ENCODE peak calls at places on chromosomes 16 and 17, in ten cellular contexts. One of them, this sample, is unnamed.

GRCh38 chr17:79624658-79625478 is 14.0 kb upstream of the RBFOX3 start:
- DNase-seq in activated CD4-positive, alpha-beta T cell treated with anti-CD3 and anti-CD28 coated beads for 24 hours: no peak
- DNase-seq in endothelial cell: no peak
- DNase-seq in NCI-H1694 treated with DMSO at 0.1 percent for 48 hours: no peak
- DNase-seq in NCI-H2081: no peak
- DNase-seq in CD8-positive, alpha-beta memory T cell: no peak
- DNase-seq in fibroblast of mammary gland: no peak
- DNase-seq in brain microvascular endothelial cell: no peak
- DNase-seq in NCI-H524 treated with DMSO at 0.1 percent for 48 hours: no peak
- DNase-seq in astrocyte of the spinal cord: no peak
- DNase-seq in this sample: no peak

GRCh38 chr16:19716183-19716582 is 1.8 kb downstream of the KNOP1 start:
- DNase-seq in activated CD4-positive, alpha-beta T cell treated with anti-CD3 and anti-CD28 coated beads for 24 hours: no peak
- DNase-seq in endothelial cell: no peak
- DNase-seq in NCI-H1694 treated with DMSO at 0.1 percent for 48 hours: no peak
- DNase-seq in NCI-H2081: no peak
- DNase-seq in CD8-positive, alpha-beta memory T cell: no peak
- DNase-seq in fibroblast of mammary gland: no peak
- DNase-seq in brain microvascular endothelial cell: no peak
- DNase-seq in NCI-H524 treated with DMSO at 0.1 percent for 48 hours: no peak
- DNase-seq in astrocyte of the spinal cord: no peak
- DNase-seq in this sample: no peak

GRCh38 chr16:53429221-53429943 is 4.9 kb upstream of the RBL2 start:
- DNase-seq in activated CD4-positive, alpha-beta T cell treated with anti-CD3 and anti-CD28 coated beads for 24 hours: no peak
- DNase-seq in endothelial cell: no peak
- DNase-seq in NCI-H1694 treated with DMSO at 0.1 percent for 48 hours: peak
- DNase-seq in NCI-H2081: no peak
- DNase-seq in CD8-positive, alpha-beta memory T cell: no peak
- DNase-seq in fibroblast of mammary gland: peak
- DNase-seq in brain microvascular endothelial cell: peak
- DNase-seq in NCI-H524 treated with DMSO at 0.1 percent for 48 hours: no peak
- DNase-seq in astrocyte of the spinal cord: peak
- DNase-seq in this sample: no peak

GRCh38 chr17:8052256-8053252 is 13.7 kb downstream of the ALOX15B start:
- DNase-seq in activated CD4-positive, alpha-beta T cell treated with anti-CD3 and anti-CD28 coated beads for 24 hours: no peak
- DNase-seq in endothelial cell: no peak
- DNase-seq in NCI-H1694 treated with DMSO at 0.1 percent for 48 hours: no peak
- DNase-seq in NCI-H2081: no peak
- DNase-seq in CD8-positive, alpha-beta memory T cell: no peak
- DNase-seq in fibroblast of mammary gland: no peak
- DNase-seq in brain microvascular endothelial cell: no peak
- DNase-seq in NCI-H524 treated with DMSO at 0.1 percent for 48 hours: no peak
- DNase-seq in astrocyte of the spinal cord: no peak
- DNase-seq in this sample: no peak

GRCh38 chr17:82105882-82106696 is 8.1 kb upstream of the FASN start:
- DNase-seq in activated CD4-positive, alpha-beta T cell treated with anti-CD3 and anti-CD28 coated beads for 24 hours: peak
- DNase-seq in endothelial cell: peak
- DNase-seq in NCI-H1694 treated with DMSO at 0.1 percent for 48 hours: peak
- DNase-seq in NCI-H2081: peak
- DNase-seq in CD8-positive, alpha-beta memory T cell: peak
- DNase-seq in fibroblast of mammary gland: no peak
- DNase-seq in brain microvascular endothelial cell: peak
- DNase-seq in NCI-H524 treated with DMSO at 0.1 percent for 48 hours: peak
- DNase-seq in astrocyte of the spinal cord: peak
- DNase-seq in this sample: peak

GRCh38 chr16:89723279-89724250 is 2.2 kb downstream of the ZNF276 start:
- DNase-seq in activated CD4-positive, alpha-beta T cell treated with anti-CD3 and anti-CD28 coated beads for 24 hours: no peak
- DNase-seq in endothelial cell: no peak
- DNase-seq in NCI-H1694 treated with DMSO at 0.1 percent for 48 hours: no peak
- DNase-seq in NCI-H2081: no peak
- DNase-seq in CD8-positive, alpha-beta memory T cell: peak
- DNase-seq in fibroblast of mammary gland: peak
- DNase-seq in brain microvascular endothelial cell: no peak
- DNase-seq in NCI-H524 treated with DMSO at 0.1 percent for 48 hours: no peak
- DNase-seq in astrocyte of the spinal cord: peak
- DNase-seq in this sample: no peak

GRCh38 chr16:10858203-10858602 is 18.8 kb upstream of the CIITA start:
- DNase-seq in activated CD4-positive, alpha-beta T cell treated with anti-CD3 and anti-CD28 coated beads for 24 hours: no peak
- DNase-seq in endothelial cell: no peak
- DNase-seq in NCI-H1694 treated with DMSO at 0.1 percent for 48 hours: no peak
- DNase-seq in NCI-H2081: no peak
- DNase-seq in CD8-positive, alpha-beta memory T cell: no peak
- DNase-seq in fibroblast of mammary gland: no peak
- DNase-seq in brain microvascular endothelial cell: no peak
- DNase-seq in NCI-H524 treated with DMSO at 0.1 percent for 48 hours: no peak
- DNase-seq in astrocyte of the spinal cord: no peak
- DNase-seq in this sample: no peak

GRCh38 chr17:27282054-27282501 is 11.8 kb upstream of the WSB1 start:
- DNase-seq in activated CD4-positive, alpha-beta T cell treated with anti-CD3 and anti-CD28 coated beads for 24 hours: no peak
- DNase-seq in endothelial cell: no peak
- DNase-seq in NCI-H1694 treated with DMSO at 0.1 percent for 48 hours: no peak
- DNase-seq in NCI-H2081: no peak
- DNase-seq in CD8-positive, alpha-beta memory T cell: no peak
- DNase-seq in fibroblast of mammary gland: peak
- DNase-seq in brain microvascular endothelial cell: no peak
- DNase-seq in NCI-H524 treated with DMSO at 0.1 percent for 48 hours: no peak
- DNase-seq in astrocyte of the spinal cord: no peak
- DNase-seq in this sample: no peak

GRCh38 chr16:50858376-50858775 is 116.5 kb downstream of the CYLD start:
- DNase-seq in activated CD4-positive, alpha-beta T cell treated with anti-CD3 and anti-CD28 coated beads for 24 hours: no peak
- DNase-seq in endothelial cell: no peak
- DNase-seq in NCI-H1694 treated with DMSO at 0.1 percent for 48 hours: no peak
- DNase-seq in NCI-H2081: no peak
- DNase-seq in CD8-positive, alpha-beta memory T cell: no peak
- DNase-seq in fibroblast of mammary gland: no peak
- DNase-seq in brain microvascular endothelial cell: no peak
- DNase-seq in NCI-H524 treated with DMSO at 0.1 percent for 48 hours: no peak
- DNase-seq in astrocyte of the spinal cord: no peak
- DNase-seq in this sample: no peak